ENCODE peak calls at places on chromosomes 12 and 14, in nine cellular contexts. A is activated CD8-positive, alpha-beta T cell treated with anti-CD3 and anti-CD28 coated beads for 36 hours; M is HTR-8/SVneo; N is upper lobe of right lung; L is SK-MEL-5; H is AG20443; Z is uterus; D is left lobe of liver; P is stimulated activated CD8-positive, alpha-beta memory T cell treated with anti-CD3 and anti-CD28 coated beads, Interleukin-12 subunit alpha, Interleukin-12 subunit beta, amount 100 ng/mL, for 1 hour. S is an unnamed sample.

GRCh38 chr14:64541971-64542838 is 1.7 kb downstream of the HSPA2 start:
- DNase-seq in A (peak; percentile 19), M (no peak), N (no peak), L (no peak), H (no peak), Z (no peak), D (no peak), P (no peak), S (no peak)

GRCh38 chr12:27606986-27607385 is 83.0 kb downstream of the PPFIBP1 start:
- DNase-seq in A (no peak), M (no peak), N (no peak), L (no peak), H (no peak), Z (no peak), D (no peak), P (no peak), S (no peak)

GRCh38 chr12:98229539-98229921 is 285.9 kb upstream of the TMPO start:
- DNase-seq in A (no peak), M (no peak), N (no peak), L (no peak), H (no peak), Z (no peak), D (no peak), P (no peak), S (no peak)

GRCh38 chr12:97572220-97572619 is 109.6 kb downstream of the RMST start:
- DNase-seq in A (no peak), M (no peak), N (no peak), L (no peak), H (no peak), Z (no peak), D (no peak), P (no peak), S (no peak)

GRCh38 chr14:95760596-95760995 is 46.7 kb upstream of the TCL1A start:
- DNase-seq in A (no peak), M (no peak), N (no peak), L (no peak), H (no peak), Z (no peak), D (no peak), P (no peak), S (no peak)

GRCh38 chr14:45177081-45177480 is 41.4 kb downstream of the FANCM start:
- DNase-seq in A (no peak), M (peak; percentile 42), N (no peak), L (no peak), H (peak; percentile 23), Z (no peak), D (no peak), P (no peak), S (no peak)

GRCh38 chr12:24152270-24152669 is 202.8 kb upstream of the SOX5 start:
- DNase-seq in A (no peak), M (no peak), N (no peak), L (no peak), H (no peak), Z (no peak), D (no peak), P (no peak), S (no peak)

GRCh38 chr12:53219116-53219955 is 12.3 kb upstream of the ITGB7 start:
- DNase-seq in A (peak; percentile 83), M (no peak), N (peak; percentile 76), L (peak; percentile 47), H (peak; percentile 54), Z (no peak), D (no peak), P (peak; percentile 48), S (no peak)

GRCh38 chr12:115922952-115923564 is 354.4 kb downstream of the MED13L start:
- DNase-seq in A (no peak), M (no peak), N (no peak), L (peak; percentile 64), H (no peak), Z (no peak), D (no peak), P (no peak), S (no peak)

GRCh38 chr14:73143003-73143402 is 6.7 kb downstream of the PSEN1 start:
- DNase-seq in A (no peak), M (no peak), N (no peak), L (peak; percentile 17), H (no peak), Z (no peak), D (no peak), P (no peak), S (no peak)

GRCh38 chr12:107131832-107132616 is 38.7 kb upstream of the CRY1 start:
- DNase-seq in A (peak; percentile 17), M (peak; percentile 71), N (no peak), L (peak; percentile 75), H (peak; percentile 79), Z (no peak), D (no peak), P (no peak), S (no peak)

GRCh38 chr12:22334696-22335290 is at the start of gene ST8SIA1:
- DNase-seq in A (peak; percentile 60), M (no peak), N (peak; percentile 70), L (peak; percentile 64), H (peak; percentile 50), Z (peak; percentile 52), D (no peak), P (peak; percentile 27), S (no peak)

GRCh38 chr14:57189070-57189469 is 79.6 kb downstream of the EXOC5 start:
- DNase-seq in A (no peak), M (no peak), N (no peak), L (peak; percentile 52), H (peak; percentile 25), Z (no peak), D (no peak), P (no peak), S (no peak)

GRCh38 chr14:100546051-100546443 is 41.2 kb downstream of the BEGAIN start:
- DNase-seq in A (no peak), M (no peak), N (peak; percentile 76), L (peak; percentile 32), H (peak; percentile 66), Z (peak; percentile 36), D (no peak), P (no peak), S (no peak)

GRCh38 chr12:49901986-49902385 is 1.7 kb downstream of the FAIM2 start:
- DNase-seq in A (no peak), M (no peak), N (no peak), L (no peak), H (no peak), Z (no peak), D (no peak), P (no peak), S (no peak)

GRCh38 chr12:39905152-39905551 is 200.7 kb downstream of the SLC2A13 start:
- DNase-seq in A (no peak), M (no peak), N (no peak), L (no peak), H (peak; percentile 88), Z (peak; percentile 76), D (no peak), P (no peak), S (no peak)

S was measured in mesenteric fat pad.